ENCODE peak calls at places on chromosome 1, in five cellular contexts. K is HepG2, W is K562, A is GM12891, C is H1. E is an unnamed sample.

GRCh38 chr1:1233567-1233892 is 1.5 kb downstream of the B3GALT6 start:
- DNase-seq in W (no peak), A (no peak), K (no peak), C (no peak), E (no peak)

GRCh38 chr1:24932284-24932683 is 2.2 kb upstream of the RUNX3 start:
- DNase-seq in A (peak; percentile 79), K (no peak), C (no peak), W (peak; percentile 93), E (peak; percentile 89)

GRCh38 chr1:39927538-39927937 is 25.8 kb upstream of the MYCL start:
- DNase-seq in A (no peak), K (no peak), W (no peak), C (no peak), E (no peak)

GRCh38 chr1:219185486-219186117 is 11.9 kb downstream of the LYPLAL1 start:
- DNase-seq in W (no peak), C (no peak), A (no peak), K (no peak), E (no peak)

GRCh38 chr1:153805042-153805745 is 30.0 kb downstream of the SLC27A3 start:
- DNase-seq in K (no peak), A (peak; percentile 85), C (no peak), W (no peak), E (peak; percentile 79)

GRCh38 chr1:31297273-31298247 is 728 bp downstream of the ZCCHC17 start:
- DNase-seq in W (peak; percentile 37), K (peak; percentile 2), A (no peak), C (no peak), E (no peak)

GRCh38 chr1:81827942-81828341 is 27.2 kb downstream of the ADGRL2 start:
- DNase-seq in K (no peak), W (no peak), C (no peak), A (no peak), E (no peak)

GRCh38 chr1:79519084-79519760 is 512.7 kb upstream of the ADGRL4 start:
- DNase-seq in K (no peak), A (no peak), W (no peak), C (no peak), E (no peak)

GRCh38 chr1:87706779-87707228 is 378.1 kb downstream of the LMO4 start:
- DNase-seq in K (no peak), W (no peak), A (no peak), C (no peak), E (no peak)

GRCh38 chr1:230163719-230164118 is 96.7 kb downstream of the GALNT2 start:
- DNase-seq in C (no peak), A (no peak), W (no peak), K (no peak), E (no peak)

GRCh38 chr1:2128189-2128901 is 66.2 kb downstream of the FAAP20 start:
- DNase-seq in W (no peak), A (no peak), K (no peak), C (no peak), E (no peak)

GRCh38 chr1:54355931-54356679 is 50.1 kb downstream of the SSBP3 start:
- DNase-seq in K (peak; percentile 34), C (no peak), A (peak; percentile 39), W (no peak), E (no peak)

GRCh38 chr1:94105957-94106529 is 14.9 kb downstream of the ABCA4 start:
- DNase-seq in K (no peak), W (no peak), A (peak; percentile 25), C (no peak), E (no peak)

GRCh38 chr1:74468982-74469603 is 43.3 kb downstream of the LRRC53 start:
- DNase-seq in A (no peak), W (peak; percentile 33), K (peak; percentile 48), C (no peak), E (no peak)

GRCh38 chr1:19257178-19257914 is 5.7 kb downstream of the MRTO4 start:
- DNase-seq in C (no peak), A (no peak), K (no peak), W (no peak), E (no peak)

GRCh38 chr1:27598902-27599528 is 4.9 kb downstream of the AHDC1 start:
- DNase-seq in A (no peak), W (peak; percentile 79), K (no peak), C (no peak), E (no peak)

GRCh38 chr1:183910780-183911179 is 105.9 kb downstream of the RGL1 start:
- DNase-seq in A (no peak), K (no peak), C (no peak), W (no peak), E (no peak)

GRCh38 chr1:6359568-6360496 is 33.7 kb downstream of the ACOT7 start:
- DNase-seq in A (peak; percentile 71), W (peak; percentile 50), K (peak; percentile 93), C (no peak), E (peak; percentile 69)
- TF ChIP-seq POLR2AphosphoS5 in A (no peak), W (peak; percentile 25), K (no peak), C (no peak), E (peak; percentile 47)

GRCh38 chr1:201888282-201889033 is at the start of gene SHISA4:
- DNase-seq in A (peak; percentile 47), K (peak; percentile 29), W (peak; percentile 86), C (no peak), E (no peak)
- TF ChIP-seq POLR2A in A (no peak), K (no peak), W (no peak), C (peak; percentile 54), E (no peak)

DNA sequence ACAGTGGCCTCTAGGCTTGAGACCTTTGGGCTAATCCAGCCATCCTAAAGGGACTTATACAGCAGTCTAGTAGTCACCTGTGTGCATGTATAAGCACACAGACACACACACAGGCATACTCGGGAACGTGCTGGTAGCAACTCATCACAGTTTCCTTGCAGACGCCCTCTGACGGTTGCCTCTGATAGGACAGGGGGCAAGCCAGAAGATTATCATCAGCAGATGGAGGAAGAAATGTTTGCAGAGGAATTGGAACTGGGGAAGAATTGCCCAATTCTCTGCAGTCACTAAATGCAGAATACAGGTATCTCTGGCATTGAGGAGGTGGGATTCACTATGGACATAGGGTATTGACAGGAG is 222.2 kb downstream of the C1orf94 start:
- DNase-seq in K (no peak), A (no peak), W (no peak), C (no peak), E (no peak)
- TF ChIP-seq TAF1 in K (no peak), A (no peak), W (no peak), C (no peak), E (no peak)

DNA sequence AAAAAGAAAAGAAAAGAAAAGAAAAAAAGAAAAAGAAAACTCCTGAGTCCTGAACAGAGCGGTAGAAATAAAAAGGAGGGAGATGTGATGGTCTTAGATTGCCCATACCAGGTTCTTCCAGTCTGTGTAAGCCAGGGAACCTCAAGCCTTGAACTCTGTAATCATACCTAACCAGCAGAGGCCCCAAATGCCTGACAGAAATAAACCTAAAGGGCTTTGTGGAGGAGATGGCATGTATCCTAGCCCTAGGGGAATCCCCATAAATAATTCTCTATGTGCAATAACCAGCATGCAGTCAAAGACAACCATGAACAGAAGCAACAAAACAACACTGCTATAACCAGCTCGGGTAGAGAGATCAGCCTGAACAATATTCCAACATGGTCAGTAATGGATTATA is 40.4 kb downstream of the USP48 start:
- DNase-seq in W (no peak), K (no peak), C (no peak), A (no peak), E (no peak)
- TF ChIP-seq POLR2AphosphoS5 in W (no peak), K (no peak), C (no peak), A (no peak), E (no peak)

GRCh38 chr1:172948457-172948856 is 102.3 kb downstream of the TNFSF18 start:
- DNase-seq in A (no peak), W (no peak), C (no peak), K (no peak), E (no peak)
- TF ChIP-seq POLR2A in A (no peak), W (no peak), C (no peak), K (no peak), E (no peak)

GRCh38 chr1:3555131-3555920 is 56.0 kb downstream of the MEGF6 start:
- DNase-seq in A (no peak), K (no peak), C (no peak), W (no peak), E (no peak)
- TF ChIP-seq TAF1 in A (no peak), K (no peak), C (no peak), W (no peak), E (no peak)

DNA sequence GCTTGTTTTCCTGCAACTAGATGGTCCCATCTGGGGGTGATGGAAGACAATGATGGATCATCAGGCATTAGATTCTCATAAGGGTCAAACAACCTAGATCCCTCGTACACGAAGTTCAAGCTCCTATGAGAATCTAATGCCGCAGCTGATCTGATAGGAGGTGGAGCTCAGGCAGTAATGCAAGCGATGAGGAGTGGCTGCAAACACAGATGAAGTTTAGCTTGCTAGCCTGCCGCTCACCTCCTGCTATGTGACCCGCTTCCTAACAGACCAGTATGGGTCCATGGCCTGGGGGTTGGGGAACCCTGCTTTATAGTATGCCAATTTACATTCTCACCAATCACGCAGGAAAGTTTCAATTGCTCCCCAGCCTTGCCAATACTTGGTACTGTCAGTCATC is 37.5 kb downstream of the TLR5 start:
- DNase-seq in A (no peak), C (no peak), K (no peak), W (no peak), E (no peak)
- TF ChIP-seq POLR2AphosphoS5 in A (no peak), C (no peak), K (no peak), W (no peak), E (no peak)

GRCh38 chr1:50968884-50969610 is 998 bp upstream of the CDKN2C start:
- DNase-seq in K (no peak), C (no peak), A (peak; percentile 24), W (peak; percentile 51), E (peak; percentile 41)
- TF ChIP-seq POLR2A in K (no peak), C (no peak), A (no peak), W (no peak), E (peak; percentile 51)

GRCh38 chr1:70487910-70488665 is 77.0 kb downstream of the CTH start:
- DNase-seq in K (peak; percentile 43), C (peak; percentile 23), W (peak; percentile 17), A (peak; percentile 14), E (no peak)
- TF ChIP-seq TAF1 in K (no peak), C (no peak), W (no peak), A (no peak), E (no peak)

GRCh38 chr1:56077223-56077622 is 502.1 kb downstream of the PLPP3 start:
- DNase-seq in C (no peak), K (no peak), A (no peak), W (no peak), E (no peak)
- TF ChIP-seq POLR2AphosphoS5 in C (no peak), K (no peak), A (no peak), W (no peak), E (no peak)